ENCODE peak calls at places on chromosomes 13 and 19, in four cellular contexts. One of them, this sample, is unnamed.

GRCh38 chr13:87827479-87827878 is 156.3 kb downstream of the SLITRK5 start:
- DNase-seq in fibroblast of mammary gland: peak
- DNase-seq in H54: peak
- DNase-seq in naive thymus-derived CD4-positive, alpha-beta T cell: no peak
- DNase-seq in this sample: no peak

GRCh38 chr19:47209323-47210179 is 21.4 kb downstream of the BBC3 start:
- DNase-seq in fibroblast of mammary gland: no peak
- DNase-seq in H54: no peak
- DNase-seq in naive thymus-derived CD4-positive, alpha-beta T cell: no peak
- DNase-seq in this sample: no peak

GRCh38 chr13:54210397-54211050 is 1181.9 kb downstream of the OLFM4 start:
- DNase-seq in fibroblast of mammary gland: no peak
- DNase-seq in H54: no peak
- DNase-seq in naive thymus-derived CD4-positive, alpha-beta T cell: no peak
- DNase-seq in this sample: no peak

GRCh38 chr13:80054806-80055205 is 286.1 kb downstream of the SPRY2 start:
- DNase-seq in fibroblast of mammary gland: peak
- DNase-seq in H54: no peak
- DNase-seq in naive thymus-derived CD4-positive, alpha-beta T cell: no peak
- DNase-seq in this sample: no peak

GRCh38 chr13:109783447-109783814 is 3.0 kb downstream of the IRS2 start:
- DNase-seq in fibroblast of mammary gland: no peak
- DNase-seq in H54: no peak
- DNase-seq in naive thymus-derived CD4-positive, alpha-beta T cell: peak
- DNase-seq in this sample: no peak

GRCh38 chr13:107342747-107343146 is 774.8 kb upstream of the ARGLU1 start:
- DNase-seq in fibroblast of mammary gland: no peak
- DNase-seq in H54: no peak
- DNase-seq in naive thymus-derived CD4-positive, alpha-beta T cell: no peak
- DNase-seq in this sample: no peak

GRCh38 chr19:2101417-2102335 is 5.0 kb downstream of the IZUMO4 start:
- DNase-seq in fibroblast of mammary gland: no peak
- DNase-seq in H54: no peak
- DNase-seq in naive thymus-derived CD4-positive, alpha-beta T cell: no peak
- DNase-seq in this sample: no peak

GRCh38 chr19:56111601-56112312 is 9.3 kb downstream of the ZNF787 start:
- DNase-seq in fibroblast of mammary gland: no peak
- DNase-seq in H54: no peak
- DNase-seq in naive thymus-derived CD4-positive, alpha-beta T cell: peak
- DNase-seq in this sample: no peak

GRCh38 chr19:17706750-17707181 is 12.5 kb upstream of the MAP1S start:
- DNase-seq in fibroblast of mammary gland: peak
- DNase-seq in H54: no peak
- DNase-seq in naive thymus-derived CD4-positive, alpha-beta T cell: no peak
- DNase-seq in this sample: peak

GRCh38 chr13:42333613-42334328 is 61.8 kb downstream of the AKAP11 start:
- DNase-seq in fibroblast of mammary gland: peak
- DNase-seq in H54: peak
- DNase-seq in naive thymus-derived CD4-positive, alpha-beta T cell: no peak
- DNase-seq in this sample: no peak

This sample was measured in HCT116.